ENCODE peak calls at places on chromosomes 5 and 9, in five cellular contexts. One of them, this sample, is unnamed.

GRCh38 chr5:132003170-132003744 is 8.2 kb downstream of the ACSL6 start:
- DNase-seq in NAMALWA: no peak
- DNase-seq in frontal cortex: peak; percentile 59
- DNase-seq in stromal cell of bone marrow: no peak
- DNase-seq in sigmoid colon: no peak
- DNase-seq in this sample: no peak

GRCh38 chr9:123318961-123319421 is 37.0 kb upstream of the CRB2 start:
- DNase-seq in NAMALWA: no peak
- DNase-seq in frontal cortex: no peak
- DNase-seq in stromal cell of bone marrow: no peak
- DNase-seq in sigmoid colon: peak; percentile 83
- DNase-seq in this sample: no peak

GRCh38 chr9:70499621-70500020 is 85.2 kb upstream of the KLF9 start:
- DNase-seq in NAMALWA: no peak
- DNase-seq in frontal cortex: no peak
- DNase-seq in stromal cell of bone marrow: no peak
- DNase-seq in sigmoid colon: no peak
- DNase-seq in this sample: no peak

GRCh38 chr9:132768932-132769894 is 98.9 kb downstream of the GTF3C4 start:
- DNase-seq in NAMALWA: peak; percentile 89
- DNase-seq in frontal cortex: peak; percentile 20
- DNase-seq in stromal cell of bone marrow: peak; percentile 40
- DNase-seq in sigmoid colon: peak; percentile 77
- DNase-seq in this sample: peak; percentile 35

GRCh38 chr5:14064841-14065240 is 78.3 kb upstream of the TRIO start:
- DNase-seq in NAMALWA: no peak
- DNase-seq in frontal cortex: no peak
- DNase-seq in stromal cell of bone marrow: no peak
- DNase-seq in sigmoid colon: no peak
- DNase-seq in this sample: no peak

GRCh38 chr5:73630760-73631159 is 4.8 kb downstream of the ARHGEF28 start:
- DNase-seq in NAMALWA: no peak
- DNase-seq in frontal cortex: no peak
- DNase-seq in stromal cell of bone marrow: no peak
- DNase-seq in sigmoid colon: no peak
- DNase-seq in this sample: no peak

GRCh38 chr5:178377583-178378270 is 145.1 kb upstream of the PHYKPL start:
- DNase-seq in NAMALWA: no peak
- DNase-seq in frontal cortex: no peak
- DNase-seq in stromal cell of bone marrow: no peak
- DNase-seq in sigmoid colon: no peak
- DNase-seq in this sample: no peak

GRCh38 chr9:31597977-31598376 is 786.5 kb upstream of the ACO1 start:
- DNase-seq in NAMALWA: no peak
- DNase-seq in frontal cortex: no peak
- DNase-seq in stromal cell of bone marrow: no peak
- DNase-seq in sigmoid colon: no peak
- DNase-seq in this sample: peak; percentile 9

GRCh38 chr5:10788358-10788757 is 27.3 kb upstream of the DAP start:
- DNase-seq in NAMALWA: no peak
- DNase-seq in frontal cortex: no peak
- DNase-seq in stromal cell of bone marrow: no peak
- DNase-seq in sigmoid colon: no peak
- DNase-seq in this sample: no peak

This sample was measured in MM.1S.